ENCODE peak calls at places on chromosome 7, in seven cellular contexts. S is GF-D8; G is transverse colon; Q is GM12865; J is stimulated activated CD8-positive, alpha-beta memory T cell treated with anti-CD3 and anti-CD28 coated beads, Interleukin-7, amount 100 ng/mL, for 48 hours; F is stimulated activated CD4-positive, alpha-beta T cell treated with anti-CD3 and anti-CD28 coated beads, Interleukin-4, amount 100 ng/mL, for 4 hours; H is H54. K is an unnamed sample.

GRCh38 chr7:128032605-128033235 is 1.5 kb upstream of the LRRC4 start:
- DNase-seq in J (no peak), Q (no peak), H (no peak), F (peak), G (no peak), S (no peak), K (no peak)

GRCh38 chr7:93563584-93563983 is 10.9 kb downstream of the CALCR start:
- DNase-seq in H (no peak), F (no peak), J (no peak), G (no peak), Q (no peak), S (no peak), K (no peak)

GRCh38 chr7:31056775-31057346 is 4.8 kb downstream of the ADCYAP1R1 start:
- DNase-seq in F (no peak), Q (no peak), H (no peak), G (no peak), S (no peak), J (no peak), K (no peak)

GRCh38 chr7:83819911-83820310 is 171.0 kb upstream of the SEMA3E start:
- DNase-seq in Q (no peak), S (no peak), H (no peak), G (no peak), F (no peak), J (no peak), K (no peak)

GRCh38 chr7:29798422-29798821 is 7.9 kb upstream of the WIPF3 start:
- DNase-seq in J (no peak), F (no peak), H (no peak), S (no peak), Q (peak), G (no peak), K (no peak)

GRCh38 chr7:42180806-42181205 is 56.2 kb downstream of the GLI3 start:
- DNase-seq in S (no peak), G (no peak), J (no peak), H (no peak), Q (no peak), F (no peak), K (no peak)

GRCh38 chr7:100689230-100690135 is 4.6 kb downstream of the GIGYF1 start:
- DNase-seq in S (no peak), F (no peak), H (no peak), G (no peak), J (no peak), Q (no peak), K (no peak)

GRCh38 chr7:158487546-158488224 is 99.9 kb downstream of the PTPRN2 start:
- DNase-seq in F (no peak), S (no peak), Q (no peak), H (no peak), G (no peak), J (no peak), K (no peak)

GRCh38 chr7:43449577-43449976 is 133.3 kb upstream of the STK17A start:
- DNase-seq in H (no peak), S (no peak), Q (no peak), J (no peak), F (no peak), G (no peak), K (no peak)

GRCh38 chr7:94486206-94486605 is 23.4 kb upstream of the CASD1 start:
- DNase-seq in S (peak), G (no peak), J (no peak), Q (no peak), H (no peak), F (no peak), K (no peak)

GRCh38 chr7:150471886-150472285 is 21.5 kb downstream of the GIMAP8 start:
- DNase-seq in J (no peak), F (no peak), G (no peak), Q (no peak), H (no peak), S (no peak), K (no peak)

GRCh38 chr7:155907450-155908177 is 95.4 kb upstream of the SHH start:
- DNase-seq in J (no peak), G (no peak), F (no peak), Q (no peak), H (no peak), S (no peak), K (no peak)

GRCh38 chr7:92880212-92881090 is 44.1 kb upstream of the CDK6 start:
- DNase-seq in G (no peak), S (no peak), Q (peak), F (no peak), J (no peak), H (no peak), K (no peak)

GRCh38 chr7:44112231-44112996 is 8.3 kb downstream of the AEBP1 start:
- DNase-seq in G (no peak), H (no peak), F (no peak), J (no peak), S (no peak), Q (no peak), K (no peak)

GRCh38 chr7:94123136-94123535 is 119.0 kb upstream of the BET1 start:
- DNase-seq in Q (no peak), S (no peak), H (no peak), F (no peak), J (no peak), G (no peak), K (no peak)

GRCh38 chr7:156554488-156554887 is 86.1 kb upstream of the RNF32 start:
- DNase-seq in J (no peak), S (no peak), G (no peak), F (no peak), H (no peak), Q (no peak), K (no peak)

GRCh38 chr7:135644154-135644553 is 18.2 kb upstream of the STMP1 start:
- DNase-seq in G (no peak), Q (no peak), J (no peak), F (no peak), S (no peak), H (no peak), K (no peak)

GRCh38 chr7:42661312-42661711 is 250.6 kb downstream of the C7orf25 start:
- DNase-seq in Q (no peak), H (peak), G (no peak), J (no peak), S (no peak), F (no peak), K (no peak)

GRCh38 chr7:93015193-93016084 is 102.3 kb downstream of the SAMD9 start:
- DNase-seq in H (no peak), J (no peak), G (no peak), Q (no peak), S (no peak), F (no peak), K (no peak)

GRCh38 chr7:132930881-132931280 is 151.0 kb downstream of the CHCHD3 start:
- DNase-seq in H (no peak), J (no peak), G (no peak), F (no peak), S (no peak), Q (peak), K (no peak)

GRCh38 chr7:25034136-25034535 is 54.2 kb upstream of the OSBPL3 start:
- DNase-seq in J (no peak), S (no peak), H (no peak), Q (no peak), G (no peak), F (no peak), K (no peak)

GRCh38 chr7:33185786-33186185 is 56.4 kb downstream of the BBS9 start:
- DNase-seq in F (no peak), J (no peak), G (no peak), S (no peak), Q (peak), H (peak), K (no peak)

GRCh38 chr7:72492446-72492845 is 80.3 kb upstream of the CALN1 start:
- DNase-seq in F (no peak), Q (no peak), H (no peak), G (no peak), S (no peak), J (no peak), K (no peak)

GRCh38 chr7:69937097-69937496 is 338.8 kb downstream of the AUTS2 start:
- DNase-seq in G (no peak), Q (no peak), S (no peak), F (no peak), H (no peak), J (no peak), K (no peak)

GRCh38 chr7:138569418-138569817 is 109.4 kb downstream of the TRIM24 start:
- DNase-seq in H (no peak), S (no peak), Q (no peak), G (no peak), F (no peak), J (no peak), K (no peak)

GRCh38 chr7:145169908-145170307 is 334.1 kb upstream of the TPK1 start:
- DNase-seq in Q (no peak), H (no peak), J (no peak), G (no peak), F (no peak), S (no peak), K (no peak)